ENCODE peak calls at places on chromosomes 13 and 19, in nine cellular contexts. G is upper lobe of right lung, A is endodermal cell, W is cardiac fibroblast, X is IMR-90, F is GM23338, Q is K562, Y is dorsolateral prefrontal cortex, E is heart right ventricle. U is an unnamed sample.

GRCh38 chr19:46133777-46134231 is 9.3 kb upstream of the IGFL3 start:
- DNase-seq in F (peak), W (no peak), A (peak), G (no peak), Y (no peak), E (no peak), X (no peak), Q (no peak), U (no peak)

GRCh38 chr13:103243495-103243894 is 177.3 kb upstream of the SLC10A2 start:
- DNase-seq in A (no peak), Y (no peak), W (no peak), G (no peak), X (no peak), E (no peak), Q (no peak), F (no peak), U (no peak)

GRCh38 chr13:98961204-98962105 is 16.4 kb downstream of the DOCK9 start:
- DNase-seq in G (no peak), Q (no peak), X (no peak), E (no peak), W (no peak), Y (no peak), F (no peak), A (no peak), U (no peak)

GRCh38 chr19:47542030-47542475 is 27.2 kb upstream of the NAPA start:
- DNase-seq in A (no peak), E (peak), W (peak), Q (no peak), X (peak), Y (no peak), F (no peak), G (no peak), U (no peak)

GRCh38 chr13:102679449-102680132 is 15.3 kb downstream of the METTL21C start:
- DNase-seq in E (no peak), A (no peak), F (no peak), Q (no peak), X (no peak), G (no peak), W (no peak), Y (no peak), U (no peak)

GRCh38 chr13:114118763-114119123 is 13.7 kb downstream of the RASA3 start:
- DNase-seq in X (peak), F (no peak), E (no peak), G (no peak), W (peak), Y (no peak), Q (no peak), A (no peak), U (no peak)

GRCh38 chr13:98947925-98948324 is 29.9 kb downstream of the DOCK9 start:
- DNase-seq in G (no peak), A (no peak), W (no peak), E (no peak), F (no peak), X (no peak), Q (no peak), Y (no peak), U (no peak)

GRCh38 chr13:48827709-48828108 is 148.0 kb upstream of the FNDC3A start:
- DNase-seq in A (no peak), E (no peak), Y (no peak), Q (no peak), W (no peak), F (no peak), X (no peak), G (no peak), U (no peak)

GRCh38 chr13:35848316-35848715 is 282.9 kb downstream of the DCLK1 start:
- DNase-seq in W (no peak), Y (no peak), A (no peak), F (no peak), G (no peak), X (no peak), Q (no peak), E (no peak), U (no peak)

GRCh38 chr13:47484564-47484963 is 516.5 kb downstream of the SUCLA2 start:
- DNase-seq in Q (no peak), F (no peak), A (no peak), W (peak), Y (no peak), E (no peak), X (peak), G (no peak), U (no peak)

GRCh38 chr19:35122687-35123551 is 7.3 kb downstream of the FXYD3 start:
- DNase-seq in E (no peak), F (no peak), G (no peak), Q (no peak), W (no peak), Y (no peak), X (no peak), A (peak), U (no peak)

GRCh38 chr13:44389856-44390255 is 16.2 kb downstream of the SERP2 start:
- DNase-seq in X (no peak), F (no peak), Y (no peak), E (no peak), A (no peak), Q (no peak), W (no peak), G (no peak), U (no peak)

GRCh38 chr13:45833663-45834062 is 17.9 kb downstream of the SIAH3 start:
- DNase-seq in E (peak), F (no peak), Y (no peak), W (no peak), A (no peak), X (peak), G (no peak), Q (no peak), U (no peak)

GRCh38 chr13:49000247-49000646 is 24.5 kb downstream of the FNDC3A start:
- DNase-seq in Y (no peak), X (no peak), Q (no peak), G (no peak), E (no peak), W (no peak), A (no peak), F (no peak), U (no peak)

GRCh38 chr13:35953537-35954206 is 177.5 kb downstream of the DCLK1 start:
- DNase-seq in F (peak), E (peak), X (peak), Y (peak), Q (peak), G (peak), A (peak), W (peak), U (peak)

GRCh38 chr19:5228932-5229777 is 111.5 kb downstream of the PTPRS start:
- DNase-seq in G (no peak), Y (no peak), F (peak), X (no peak), Q (no peak), W (no peak), E (no peak), A (no peak), U (no peak)

GRCh38 chr19:42140125-42140754 is 8.0 kb upstream of the POU2F2 start:
- DNase-seq in G (peak), W (peak), X (peak), Y (no peak), Q (peak), A (peak), E (peak), F (peak), U (peak)

GRCh38 chr19:34380639-34381241 is 15.7 kb downstream of the GPI start:
- DNase-seq in A (no peak), Y (no peak), G (no peak), F (no peak), E (no peak), Q (no peak), W (no peak), X (no peak), U (no peak)

GRCh38 chr19:459724-460511 is 915 bp downstream of the SHC2 start:
- DNase-seq in Q (peak), X (peak), Y (peak), F (peak), E (peak), A (peak), W (peak), G (peak), U (peak)

GRCh38 chr13:44331912-44332840 is 41.4 kb upstream of the SERP2 start:
- DNase-seq in F (no peak), W (peak), X (peak), Q (peak), Y (peak), A (no peak), E (peak), G (no peak), U (no peak)

GRCh38 chr19:41288898-41289505 is 21.0 kb upstream of the CCDC97 start:
- DNase-seq in W (no peak), F (peak), A (no peak), E (no peak), Y (no peak), G (no peak), Q (no peak), X (no peak), U (no peak)

DNA sequence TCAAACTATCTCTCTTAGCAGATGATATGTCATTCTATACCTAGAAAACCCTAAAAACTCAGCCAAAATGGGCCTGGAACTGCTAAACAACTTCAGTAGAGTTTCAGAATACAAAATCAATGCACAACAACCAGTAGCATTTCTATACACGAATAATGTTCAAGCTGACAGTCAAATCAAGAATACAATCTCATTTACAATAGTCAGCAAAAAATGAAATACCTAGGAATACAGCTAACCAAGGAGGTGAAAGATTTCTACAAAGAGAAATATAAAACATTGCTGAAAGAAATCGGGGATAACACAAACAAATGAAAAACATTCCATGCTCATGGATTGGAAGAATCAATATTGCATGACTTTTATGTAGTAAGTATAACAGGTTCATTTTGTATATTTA is 804.8 kb downstream of the SLITRK1 start:
- DNase-seq in F (no peak), W (no peak), Y (no peak), G (no peak), Q (no peak), X (no peak), A (no peak), E (no peak), U (no peak)
- TF ChIP-seq CTCF in F (no peak), W (no peak), Y (no peak), G (no peak), Q (no peak), X (no peak), A (no peak), E (no peak), U (no peak)

DNA sequence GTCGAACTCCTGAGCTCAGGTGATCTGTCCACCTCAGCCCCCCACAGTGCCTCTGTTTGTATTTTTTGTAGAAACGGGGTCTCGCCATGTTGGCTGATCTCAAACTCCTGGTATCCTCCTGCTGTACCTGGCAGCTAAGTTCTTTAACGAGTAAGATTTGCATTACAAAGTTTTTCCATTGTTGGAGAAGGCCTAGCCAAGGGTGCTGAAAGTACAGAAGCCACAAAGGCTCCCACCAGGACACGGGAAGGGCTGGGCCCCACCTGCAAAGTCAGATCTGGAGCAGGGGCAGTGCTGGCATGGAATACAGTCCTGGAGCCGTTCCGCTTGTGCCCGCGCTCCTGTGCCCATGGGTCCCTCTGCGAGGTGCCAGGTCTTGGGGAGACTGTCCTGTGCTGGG is 12.1 kb downstream of the FZR1 start:
- DNase-seq in A (peak), Y (no peak), E (no peak), F (peak), W (no peak), X (no peak), G (no peak), Q (no peak), U (no peak)
- TF ChIP-seq CTCF in A (no peak), Y (no peak), E (no peak), F (no peak), W (no peak), X (no peak), G (no peak), Q (no peak), U (no peak)

GRCh38 chr19:13530720-13531119 is 24.4 kb upstream of the CACNA1A start:
- DNase-seq in X (no peak), W (no peak), Q (no peak), Y (no peak), F (peak), E (no peak), G (no peak), A (peak), U (no peak)

GRCh38 chr19:13521066-13521465 is 14.8 kb upstream of the CACNA1A start:
- DNase-seq in W (no peak), F (no peak), A (no peak), Y (no peak), X (peak), Q (no peak), E (no peak), G (no peak), U (no peak)

GRCh38 chr19:13526552-13526951 is 20.3 kb upstream of the CACNA1A start:
- DNase-seq in E (no peak), G (no peak), W (peak), X (peak), Y (no peak), A (peak), F (peak), Q (peak), U (no peak)
- TF ChIP-seq CTCF in E (no peak), G (peak), W (peak), X (peak), Y (peak), A (peak), F (peak), Q (peak), U (peak)

GRCh38 chr13:20161275-20161950 is 561 bp upstream of the GJA3 start:
- DNase-seq in Y (no peak), W (no peak), X (no peak), A (peak), Q (no peak), G (no peak), F (peak), E (no peak), U (no peak)

GRCh38 chr13:20157387-20157786 is 3.5 kb downstream of the GJA3 start:
- DNase-seq in Y (no peak), W (no peak), Q (no peak), F (no peak), A (peak), X (no peak), E (no peak), G (no peak), U (no peak)

GRCh38 chr13:20160346-20161274 is at the start of gene GJA3:
- DNase-seq in W (peak), A (peak), E (peak), Q (peak), F (peak), X (peak), Y (no peak), G (no peak), U (peak)

GRCh38 chr13:20159646-20160345 is 1.1 kb downstream of the GJA3 start:
- DNase-seq in E (no peak), A (peak), Q (no peak), X (peak), G (no peak), Y (no peak), F (no peak), W (peak), U (no peak)

DNA sequence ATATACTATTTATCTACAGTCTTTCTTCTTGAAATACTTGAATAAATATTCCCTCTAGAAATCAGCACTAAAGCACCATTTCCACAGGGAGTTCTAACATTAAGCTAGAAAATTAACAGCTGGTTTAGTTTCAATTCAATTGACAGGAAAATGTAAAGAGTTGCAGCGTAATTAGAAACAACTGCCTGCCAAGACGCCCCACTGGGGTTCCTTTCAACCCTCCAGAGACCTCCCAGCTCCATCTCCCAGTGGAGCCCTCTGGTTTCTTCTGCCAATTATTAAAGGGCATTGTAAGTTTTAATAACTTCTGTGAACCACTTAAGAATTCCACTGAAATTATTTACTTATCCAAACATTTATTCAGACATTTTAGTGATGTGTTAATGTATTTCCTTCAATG is 4.1 kb downstream of the GJA3 start:
- DNase-seq in E (no peak), G (no peak), X (no peak), Y (no peak), W (no peak), Q (no peak), F (no peak), A (peak), U (no peak)
- TF ChIP-seq CTCF in E (no peak), G (no peak), X (no peak), Y (no peak), W (no peak), Q (no peak), F (no peak), A (no peak), U (no peak)

DNA sequence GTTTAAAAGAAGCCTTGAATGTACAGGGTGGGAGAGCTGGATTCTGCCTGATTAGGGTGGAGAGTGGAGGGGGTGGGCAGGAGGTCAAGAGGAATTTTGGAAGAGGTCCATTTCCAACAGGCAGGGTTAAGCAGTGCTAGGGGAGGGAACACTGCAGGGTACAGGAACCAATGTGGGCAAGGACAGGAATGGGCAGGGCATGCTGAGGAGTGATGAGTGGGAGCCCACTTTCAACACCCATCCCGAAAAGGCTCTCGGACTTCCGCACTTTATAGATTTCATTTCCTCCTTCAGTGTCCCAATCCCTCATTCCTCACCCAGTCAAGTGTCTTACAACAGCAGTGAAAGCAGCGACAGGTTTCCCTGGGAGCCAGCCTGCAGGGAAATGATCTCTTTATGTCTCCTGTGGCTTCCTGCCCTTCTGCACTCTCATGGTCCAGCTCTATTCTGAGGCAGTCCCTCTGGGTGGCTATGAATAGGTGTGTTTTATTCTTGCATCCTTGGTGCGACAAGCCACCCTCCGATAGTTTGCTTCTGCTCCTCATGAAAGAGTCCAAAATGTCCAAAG is 50.5 kb upstream of the ZNF507 start:
- DNase-seq in X (no peak), W (no peak), E (no peak), Y (no peak), Q (no peak), F (no peak), A (no peak), G (no peak), U (no peak)
- TF ChIP-seq CTCF in X (no peak), W (no peak), E (no peak), Y (no peak), Q (no peak), F (no peak), A (no peak), G (no peak), U (no peak)

GRCh38 chr13:39274926-39275325 is 236.7 kb downstream of the NHLRC3 start:
- DNase-seq in X (no peak), F (no peak), G (no peak), A (no peak), Q (no peak), W (no peak), Y (no peak), E (no peak), U (no peak)

GRCh38 chr13:39269411-39269810 is 231.2 kb downstream of the NHLRC3 start:
- DNase-seq in G (no peak), A (no peak), X (no peak), F (no peak), E (no peak), W (peak), Q (no peak), Y (no peak), U (no peak)

GRCh38 chr13:39269004-39269403 is 230.7 kb downstream of the NHLRC3 start:
- DNase-seq in Q (no peak), F (no peak), A (no peak), Y (no peak), E (no peak), X (no peak), W (no peak), G (no peak), U (no peak)

GRCh38 chr13:39279077-39279476 is 240.8 kb downstream of the NHLRC3 start:
- DNase-seq in A (no peak), W (no peak), G (no peak), E (no peak), X (no peak), Q (no peak), F (no peak), Y (no peak), U (no peak)

DNA sequence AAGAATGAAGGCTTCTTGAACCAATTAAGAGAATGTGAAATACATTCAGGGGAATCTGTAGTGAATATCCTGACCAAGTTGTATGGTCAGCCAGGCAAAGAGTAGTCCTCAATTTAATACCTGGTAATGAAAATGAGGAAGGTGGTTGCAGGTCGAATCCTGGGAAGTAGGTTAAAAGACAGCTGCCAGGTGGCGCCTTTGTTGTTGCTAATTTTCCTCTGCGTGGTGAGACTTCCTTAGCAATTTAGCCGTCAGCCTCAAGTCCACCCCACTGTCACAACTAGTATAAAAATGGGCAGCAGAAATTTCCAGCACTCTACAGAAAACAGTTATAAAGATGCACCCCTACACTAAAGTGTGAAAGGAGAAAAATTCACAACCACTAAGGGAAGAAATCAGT is 235.7 kb downstream of the NHLRC3 start:
- DNase-seq in W (peak), G (no peak), E (no peak), A (peak), Y (no peak), Q (no peak), X (no peak), F (peak), U (no peak)
- TF ChIP-seq CTCF in W (no peak), G (peak), E (peak), A (peak), Y (peak), Q (peak), X (peak), F (peak), U (no peak)

GRCh38 chr19:10262771-10263170 is 8.1 kb upstream of the ICAM1 start:
- DNase-seq in A (no peak), X (peak), Q (no peak), W (peak), F (no peak), E (no peak), G (no peak), Y (no peak), U (no peak)

GRCh38 chr19:10256970-10257615 is 5.1 kb downstream of the MRPL4 start:
- DNase-seq in E (no peak), F (no peak), X (no peak), Y (no peak), G (no peak), Q (no peak), A (no peak), W (no peak), U (no peak)

GRCh38 chr19:10259162-10259905 is 7.3 kb downstream of the MRPL4 start:
- DNase-seq in A (peak), W (peak), Q (peak), Y (peak), G (peak), E (peak), X (peak), F (peak), U (peak)

GRCh38 chr19:10258080-10258710 is 6.2 kb downstream of the MRPL4 start:
- DNase-seq in E (no peak), F (no peak), G (no peak), X (no peak), W (no peak), Y (no peak), A (no peak), Q (no peak), U (no peak)

GRCh38 chr19:10260141-10260584 is 8.1 kb downstream of the MRPL4 start:
- DNase-seq in W (no peak), E (no peak), Y (no peak), X (no peak), Q (no peak), F (no peak), A (no peak), G (peak), U (no peak)
- TF ChIP-seq CTCF in W (no peak), E (no peak), Y (no peak), X (no peak), Q (no peak), F (no peak), A (no peak), G (no peak), U (no peak)

GRCh38 chr13:79917628-79918027 is 423.3 kb downstream of the SPRY2 start:
- DNase-seq in A (no peak), X (no peak), E (no peak), F (no peak), G (no peak), Y (no peak), W (no peak), Q (no peak), U (no peak)
- TF ChIP-seq CTCF in A (no peak), X (no peak), E (no peak), F (no peak), G (no peak), Y (no peak), W (no peak), Q (no peak), U (no peak)

GRCh38 chr19:53394522-53394973 is 401 bp upstream of the ZNF765 start:
- DNase-seq in F (peak), Y (peak), A (peak), E (peak), X (peak), Q (no peak), W (no peak), G (peak), U (peak)
- TF ChIP-seq CTCF in F (no peak), Y (no peak), A (no peak), E (no peak), X (no peak), Q (no peak), W (no peak), G (no peak), U (no peak)